ENCODE peak calls at places on chromosomes 5 and 9, in seven cellular contexts. H is activated CD4-positive, alpha-beta T cell treated with anti-CD3 and anti-CD28 coated beads, Interleukin-2, amount 10 ng/mL, durations not matched to agents 24 days and 14 days; L is transverse colon; I is HTR-8/SVneo; N is kidney tubule cell; V is lung; Z is SW 1271. A is an unnamed sample.

GRCh38 chr5:16467363-16468219 is 2.0 kb upstream of the ZNF622 start:
- DNase-seq in H (peak; percentile 66), L (no peak), I (no peak), N (peak; percentile 87), V (no peak), Z (peak; percentile 72), A (no peak)

GRCh38 chr9:36154213-36154952 is 14.8 kb upstream of the CCIN start:
- DNase-seq in H (no peak), L (no peak), I (no peak), N (peak; percentile 81), V (peak; percentile 52), Z (no peak), A (no peak)

GRCh38 chr9:107190031-107190935 is 92.8 kb upstream of the RAD23B start:
- DNase-seq in H (no peak), L (no peak), I (no peak), N (peak; percentile 79), V (no peak), Z (no peak), A (no peak)

GRCh38 chr5:74950836-74951515 is 84.8 kb upstream of the FAM169A start:
- DNase-seq in H (no peak), L (no peak), I (no peak), N (peak; percentile 35), V (no peak), Z (no peak), A (no peak)

GRCh38 chr9:38370231-38370630 is 22.3 kb upstream of the ALDH1B1 start:
- DNase-seq in H (no peak), L (no peak), I (no peak), N (no peak), V (no peak), Z (no peak), A (no peak)

GRCh38 chr9:109453210-109453842 is 44.8 kb downstream of the PTPN3 start:
- DNase-seq in H (no peak), L (no peak), I (peak; percentile 69), N (peak; percentile 70), V (no peak), Z (peak; percentile 75), A (no peak)

GRCh38 chr9:114733814-114734213 is 51.8 kb upstream of the TEX48 start:
- DNase-seq in H (no peak), L (no peak), I (peak; percentile 39), N (peak; percentile 54), V (no peak), Z (peak; percentile 78), A (no peak)

GRCh38 chr5:81787843-81788242 is 36.9 kb upstream of the SSBP2 start:
- DNase-seq in H (peak; percentile 49), L (peak; percentile 55), I (no peak), N (no peak), V (peak; percentile 67), Z (peak; percentile 23), A (no peak)

GRCh38 chr5:133610489-133611356 is 1.6 kb downstream of the FSTL4 start:
- DNase-seq in H (peak; percentile 76), L (peak; percentile 42), I (peak; percentile 61), N (peak; percentile 64), V (peak; percentile 70), Z (peak; percentile 40), A (peak; percentile 39)

GRCh38 chr5:120767171-120767820 is 303.2 kb downstream of the PRR16 start:
- DNase-seq in H (no peak), L (no peak), I (no peak), N (no peak), V (no peak), Z (no peak), A (no peak)

GRCh38 chr9:70639853-70640814 is 225.7 kb upstream of the KLF9 start:
- DNase-seq in H (peak; percentile 63), L (no peak), I (peak; percentile 50), N (peak; percentile 64), V (no peak), Z (peak; percentile 43), A (no peak)

GRCh38 chr5:65076251-65076869 is 307.6 kb downstream of the CWC27 start:
- DNase-seq in H (peak; percentile 89), L (peak; percentile 17), I (peak; percentile 49), N (peak; percentile 50), V (peak; percentile 41), Z (peak; percentile 69), A (no peak)

GRCh38 chr9:90124961-90125360 is 517.7 kb downstream of the DIRAS2 start:
- DNase-seq in H (peak; percentile 28), L (no peak), I (no peak), N (no peak), V (no peak), Z (no peak), A (no peak)

GRCh38 chr5:66647146-66647856 is 51.1 kb downstream of the MAST4 start:
- DNase-seq in H (no peak), L (no peak), I (no peak), N (peak; percentile 28), V (no peak), Z (no peak), A (no peak)

GRCh38 chr5:159749146-159749545 is 167.1 kb upstream of the ADRA1B start:
- DNase-seq in H (no peak), L (no peak), I (no peak), N (no peak), V (no peak), Z (no peak), A (no peak)

GRCh38 chr9:29211681-29212589 is 1638.7 kb upstream of the C9orf72 start:
- DNase-seq in H (peak; percentile 79), L (peak; percentile 22), I (no peak), N (peak; percentile 64), V (peak; percentile 32), Z (peak; percentile 14), A (no peak)

GRCh38 chr5:4661851-4662250 is 478.3 kb upstream of the ADAMTS16 start:
- DNase-seq in H (no peak), L (no peak), I (no peak), N (peak; percentile 58), V (no peak), Z (no peak), A (no peak)

GRCh38 chr5:5967945-5968344 is 410.4 kb downstream of the MED10 start:
- DNase-seq in H (no peak), L (no peak), I (no peak), N (no peak), V (no peak), Z (no peak), A (no peak)

GRCh38 chr9:18596920-18597319 is 123.0 kb downstream of the ADAMTSL1 start:
- DNase-seq in H (no peak), L (no peak), I (peak; percentile 23), N (no peak), V (no peak), Z (no peak), A (no peak)

GRCh38 chr5:133969654-133970324 is 1.4 kb upstream of the C5orf15 start:
- DNase-seq in H (no peak), L (no peak), I (no peak), N (peak; percentile 89), V (no peak), Z (no peak), A (no peak)

GRCh38 chr5:61252643-61252925 is 79.5 kb upstream of the ZSWIM6 start:
- DNase-seq in H (no peak), L (no peak), I (no peak), N (no peak), V (no peak), Z (no peak), A (no peak)

GRCh38 chr5:56633950-56634349 is 181.4 kb upstream of the MAP3K1 start:
- DNase-seq in H (no peak), L (no peak), I (no peak), N (no peak), V (no peak), Z (no peak), A (no peak)

GRCh38 chr9:130155647-130156046 is 16.6 kb upstream of the NCS1 start:
- DNase-seq in H (no peak), L (no peak), I (no peak), N (no peak), V (no peak), Z (no peak), A (no peak)

GRCh38 chr5:103409013-103409670 is 150.6 kb downstream of the MACIR start:
- DNase-seq in H (no peak), L (no peak), I (no peak), N (no peak), V (no peak), Z (no peak), A (no peak)

GRCh38 chr5:141934099-141934844 is 10.6 kb downstream of the DELE1 start:
- DNase-seq in H (no peak), L (peak; percentile 34), I (no peak), N (peak; percentile 11), V (no peak), Z (no peak), A (no peak)

GRCh38 chr5:59358005-59358404 is 535.5 kb downstream of the PDE4D start:
- DNase-seq in H (no peak), L (no peak), I (no peak), N (no peak), V (no peak), Z (no peak), A (no peak)

GRCh38 chr5:102850503-102850902 is 95.4 kb downstream of the PAM start:
- DNase-seq in H (no peak), L (no peak), I (no peak), N (no peak), V (no peak), Z (no peak), A (no peak)

GRCh38 chr9:83043583-83043982 is 19.4 kb downstream of the RASEF start:
- DNase-seq in H (no peak), L (no peak), I (no peak), N (no peak), V (no peak), Z (no peak), A (no peak)

GRCh38 chr9:135665795-135666189 is 2.7 kb downstream of the LCN9 start:
- DNase-seq in H (no peak), L (no peak), I (no peak), N (no peak), V (no peak), Z (no peak), A (no peak)

GRCh38 chr5:174045470-174046025 is at the start of gene NSG2:
- DNase-seq in H (peak; percentile 80), L (peak; percentile 64), I (peak; percentile 88), N (peak; percentile 87), V (peak; percentile 60), Z (peak; percentile 78), A (no peak)

GRCh38 chr5:169050146-169050571 is 250.8 kb downstream of the SLIT3 start:
- DNase-seq in H (no peak), L (no peak), I (no peak), N (peak; percentile 40), V (no peak), Z (no peak), A (no peak)

GRCh38 chr5:103037673-103038455 is 82.1 kb downstream of the GIN1 start:
- DNase-seq in H (no peak), L (no peak), I (no peak), N (no peak), V (no peak), Z (no peak), A (no peak)

GRCh38 chr5:147188200-147189108 is 46.4 kb upstream of the STK32A start:
- DNase-seq in H (peak; percentile 85), L (peak; percentile 18), I (peak; percentile 47), N (peak; percentile 75), V (peak; percentile 42), Z (peak; percentile 71), A (no peak)

GRCh38 chr5:157603333-157604190 is 28.0 kb upstream of the ADAM19 start:
- DNase-seq in H (peak; percentile 92), L (no peak), I (peak; percentile 69), N (peak; percentile 87), V (no peak), Z (peak; percentile 96), A (no peak)

GRCh38 chr5:91362935-91363334 is 20.2 kb downstream of the ARRDC3 start:
- DNase-seq in H (no peak), L (no peak), I (no peak), N (no peak), V (no peak), Z (no peak), A (no peak)

GRCh38 chr9:129109504-129109903 is 1.1 kb downstream of the CRAT start:
- DNase-seq in H (peak; percentile 70), L (peak; percentile 49), I (no peak), N (peak; percentile 30), V (no peak), Z (no peak), A (no peak)

GRCh38 chr5:79284852-79285251 is 48.9 kb downstream of the JMY start:
- DNase-seq in H (no peak), L (no peak), I (no peak), N (peak; percentile 18), V (no peak), Z (no peak), A (no peak)